ENCODE peak calls at places on chromosomes 7 and 10, in four cellular contexts. B is GM12878, D is WTC11, F is K562. E is an unnamed sample.

GRCh38 chr7:138304071-138304320 is 156.1 kb upstream of the TRIM24 start:
- DNase-seq in D (no peak), B (no peak), F (no peak), E (no peak)

GRCh38 chr10:78310481-78311080 is 276.9 kb downstream of the RPS24 start:
- DNase-seq in B (no peak), D (no peak), F (no peak), E (no peak)

GRCh38 chr7:16926283-16926682 is 44.5 kb upstream of the AGR3 start:
- DNase-seq in D (no peak), F (no peak), B (no peak), E (no peak)

GRCh38 chr7:94971051-94971867 is 63.9 kb downstream of the PPP1R9A start:
- DNase-seq in D (no peak), B (no peak), F (no peak), E (no peak)

GRCh38 chr10:126204320-126204719 is 184.0 kb downstream of the ADAM12 start:
- DNase-seq in D (no peak), B (no peak), F (no peak), E (no peak)

GRCh38 chr7:142391191-142391992 is 133.5 kb upstream of the PRSS58 start:
- DNase-seq in B (no peak), D (peak), F (peak), E (no peak)

GRCh38 chr7:34299066-34299465 is 359.0 kb upstream of the NPSR1 start:
- DNase-seq in F (no peak), B (no peak), D (no peak), E (no peak)

GRCh38 chr10:119022846-119023552 is 6.5 kb upstream of the NANOS1 start:
- DNase-seq in D (no peak), F (no peak), B (no peak), E (peak)

GRCh38 chr7:6147627-6148026 is 116.5 kb downstream of the ANKRD61 start:
- DNase-seq in D (no peak), B (no peak), F (no peak), E (no peak)

GRCh38 chr7:108723343-108723957 is 153.8 kb downstream of the DNAJB9 start:
- DNase-seq in B (no peak), F (no peak), D (no peak), E (peak)

GRCh38 chr10:30765611-30766010 is 136.1 kb upstream of the LYZL2 start:
- DNase-seq in B (no peak), D (no peak), F (no peak), E (no peak)

GRCh38 chr10:31358688-31359330 is 39.8 kb downstream of the ZEB1 start:
- DNase-seq in F (no peak), D (no peak), B (no peak), E (no peak)

GRCh38 chr7:137978464-137979237 is 23.2 kb downstream of the CREB3L2 start:
- DNase-seq in B (no peak), D (no peak), F (peak), E (no peak)

GRCh38 chr7:31134246-31135188 is 82.4 kb downstream of the ADCYAP1R1 start:
- DNase-seq in D (peak), F (peak), B (no peak), E (peak)

GRCh38 chr7:2044311-2044882 is 188.3 kb downstream of the MAD1L1 start:
- DNase-seq in B (no peak), D (peak), F (no peak), E (no peak)

GRCh38 chr10:7887417-7887816 is 69.1 kb downstream of the TAF3 start:
- DNase-seq in D (no peak), B (no peak), F (no peak), E (no peak)

GRCh38 chr10:96720422-96721206 is at the start of gene PIK3AP1:
- DNase-seq in D (peak), F (peak), B (no peak), E (peak)

GRCh38 chr7:149027560-149028345 is 552 bp downstream of the PDIA4 start:
- DNase-seq in D (no peak), F (no peak), B (no peak), E (peak)

GRCh38 chr10:124039432-124040086 is 53.8 kb downstream of the CHST15 start:
- DNase-seq in D (no peak), B (no peak), F (no peak), E (peak)

DNA sequence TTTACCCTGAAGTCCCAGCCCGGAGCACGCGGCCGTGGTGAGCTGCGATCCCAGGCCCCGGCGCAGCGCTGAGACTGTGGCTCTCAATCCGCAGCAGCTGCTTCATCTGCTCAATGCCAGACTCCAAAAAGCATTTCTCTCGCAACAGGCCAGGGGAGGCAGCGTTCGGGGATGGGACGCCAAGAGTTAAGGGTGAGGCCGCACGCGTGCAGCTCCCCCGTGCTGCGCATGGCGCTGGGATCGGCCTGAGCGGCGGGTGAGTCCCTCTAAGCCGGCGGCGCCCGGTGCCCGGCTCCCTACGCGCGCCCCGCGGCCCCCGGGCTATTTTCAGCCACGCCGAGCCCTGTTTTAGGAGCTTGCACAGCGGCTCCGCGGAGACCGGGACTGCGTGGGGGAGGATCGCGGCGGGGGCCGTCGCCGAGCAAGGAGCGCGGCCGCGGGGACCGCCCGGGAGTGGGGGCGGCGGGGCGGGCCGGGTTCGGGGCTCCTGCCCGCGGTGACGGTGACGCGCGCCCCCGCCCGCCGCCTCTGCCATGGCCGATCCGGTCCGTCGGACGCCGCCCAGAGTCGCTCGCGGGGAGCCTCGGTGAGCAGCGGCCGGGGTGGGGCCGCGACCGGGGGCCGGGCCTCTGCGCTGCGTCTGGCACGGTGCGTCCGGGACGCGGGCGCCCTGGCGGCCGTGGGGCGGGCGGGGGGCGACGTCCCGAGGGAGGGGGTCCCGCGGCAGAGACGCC is 29.4 kb upstream of the JAKMIP3 start:
- DNase-seq in F (no peak), B (no peak), D (peak), E (peak)
- TF ChIP-seq USF1 in F (no peak), B (no peak), D (no peak), E (no peak)

DNA sequence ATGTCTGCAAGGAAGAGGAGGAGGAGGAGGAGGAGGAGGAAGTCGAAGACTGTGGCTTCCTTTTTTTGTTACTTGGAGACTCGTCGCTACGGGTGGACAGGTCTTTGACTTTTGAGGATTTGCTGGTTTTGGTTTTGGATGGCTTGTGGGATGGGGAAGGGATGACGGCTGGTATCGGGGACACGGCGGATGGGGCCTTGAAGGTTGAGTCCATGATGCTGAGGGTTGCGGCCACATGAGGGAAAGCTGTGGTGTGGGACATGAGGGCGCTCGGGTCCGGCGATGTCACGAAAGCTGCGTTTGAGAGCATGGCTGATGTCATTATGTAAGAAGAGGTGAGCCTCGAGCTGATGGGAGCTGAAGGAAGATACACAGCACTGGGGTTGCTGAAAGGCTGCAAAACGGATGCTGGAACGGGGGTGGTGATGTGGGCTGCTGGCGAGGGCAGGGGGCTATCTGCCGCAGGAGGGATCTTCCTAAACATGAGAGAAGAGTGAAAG is 33.1 kb upstream of the EFCAB10 start:
- DNase-seq in B (no peak), D (no peak), F (no peak), E (no peak)
- TF ChIP-seq USF1 in B (no peak), D (no peak), F (no peak), E (no peak)

DNA sequence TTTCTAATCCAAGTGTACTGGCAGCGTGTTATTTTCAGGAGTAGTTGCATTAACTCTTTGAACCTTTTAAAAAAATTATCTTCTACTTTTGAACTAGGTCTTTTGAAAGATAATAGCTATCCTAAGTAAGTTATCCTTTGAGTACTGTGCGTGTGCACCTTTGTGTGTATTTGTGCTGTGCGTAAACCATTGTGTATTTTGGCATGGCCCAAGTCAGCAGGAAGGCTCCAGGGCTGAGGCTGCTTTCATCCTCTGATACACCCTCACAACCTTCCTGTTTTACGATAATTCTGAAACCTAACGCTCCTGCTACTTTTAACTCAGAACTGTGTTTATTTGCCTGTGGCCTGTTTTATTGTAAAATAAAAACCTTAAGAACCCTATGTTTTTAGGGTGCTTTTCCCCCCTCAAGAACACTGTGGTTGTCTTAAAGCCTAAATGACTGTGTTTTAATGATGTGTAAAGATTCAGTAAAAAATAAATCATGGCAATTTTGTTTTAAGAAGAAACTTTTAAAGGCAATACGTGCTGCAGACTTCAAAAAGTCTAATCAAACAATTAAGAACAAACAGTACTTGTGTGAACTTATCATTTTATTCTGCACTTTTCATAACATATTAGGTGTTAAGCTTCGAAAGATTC is 57.5 kb downstream of the HDAC9 start:
- DNase-seq in D (no peak), F (no peak), B (no peak), E (peak)
- TF ChIP-seq USF1 in D (no peak), F (no peak), B (no peak), E (no peak)

DNA sequence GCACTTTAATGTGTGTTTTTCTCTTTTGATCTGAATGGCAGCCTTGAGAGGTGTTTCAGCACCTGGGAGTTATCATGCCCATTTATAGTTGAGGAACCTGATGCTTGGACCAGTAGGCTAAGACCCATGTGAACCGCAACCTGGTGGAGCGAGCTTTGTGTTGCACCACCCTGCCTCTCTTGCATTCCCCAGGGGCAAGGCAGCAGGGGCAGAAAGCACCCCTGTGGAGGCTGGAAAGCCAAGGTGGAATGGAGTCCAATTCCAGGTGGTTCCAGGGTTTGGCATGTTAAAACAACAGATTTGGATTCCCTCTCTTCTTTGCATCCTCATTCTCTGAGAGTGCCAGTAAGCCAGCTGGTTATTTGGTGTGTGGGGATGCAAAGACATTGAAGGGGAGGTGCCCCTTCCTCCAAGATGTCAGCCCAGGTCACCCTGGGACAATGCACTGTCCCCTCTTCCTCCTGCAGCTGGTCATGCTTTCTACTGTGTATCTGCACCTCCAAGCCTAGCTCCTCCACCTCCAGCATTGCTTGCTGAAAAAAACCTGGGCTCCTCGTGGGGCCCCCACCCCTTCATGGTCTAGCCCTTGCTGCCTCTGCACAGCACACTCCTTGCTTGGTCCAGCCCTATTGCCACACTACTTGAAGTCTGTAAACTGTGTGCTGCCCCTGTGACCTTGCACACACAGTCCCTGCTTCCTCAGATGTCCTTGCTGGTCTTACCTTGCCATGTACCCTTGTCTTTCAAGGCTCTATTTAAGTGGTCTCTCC is 5.6 kb upstream of the CDH23 start:
- DNase-seq in F (no peak), B (no peak), D (no peak), E (no peak)
- TF ChIP-seq USF1 in F (no peak), B (no peak), D (no peak), E (no peak)

GRCh38 chr7:129989466-129989865 is 36.7 kb upstream of the UBE2H start:
- DNase-seq in D (no peak), F (no peak), B (peak), E (peak)
- TF ChIP-seq USF1 in D (no peak), F (no peak), B (no peak), E (no peak)